ENCODE peak calls at places on chromosomes 7 and 10, in seven cellular contexts. I, J, B, K, E, W and Y are unnamed samples.

GRCh38 chr10:58044072-58044471 is 223.6 kb downstream of the IPMK start:
- DNase-seq in I (no peak), J (no peak), B (no peak), K (no peak), E (no peak), W (no peak), Y (no peak)

GRCh38 chr10:121975295-121976086 is 474 bp upstream of the NSMCE4A start:
- DNase-seq in I (no peak), J (no peak), B (no peak), K (no peak), E (no peak), W (no peak), Y (no peak)

GRCh38 chr10:114990991-114991390 is 53.0 kb downstream of the TRUB1 start:
- DNase-seq in I (no peak), J (no peak), B (no peak), K (no peak), E (no peak), W (no peak), Y (no peak)

GRCh38 chr10:43407148-43407575 is 1.8 kb downstream of the HNRNPF start:
- DNase-seq in I (peak; percentile 79), J (no peak), B (peak; percentile 73), K (peak; percentile 76), E (peak; percentile 68), W (peak; percentile 58), Y (no peak)

GRCh38 chr10:34696423-34696822 is 118.7 kb downstream of the PARD3 start:
- DNase-seq in I (no peak), J (no peak), B (no peak), K (no peak), E (no peak), W (no peak), Y (no peak)

GRCh38 chr10:43667317-43667731 is 18.6 kb upstream of the ZNF32 start:
- DNase-seq in I (peak; percentile 47), J (no peak), B (no peak), K (no peak), E (no peak), W (no peak), Y (no peak)

GRCh38 chr7:75604408-75604807 is 112.3 kb downstream of the SPDYE5 start:
- DNase-seq in I (no peak), J (no peak), B (no peak), K (no peak), E (no peak), W (no peak), Y (no peak)

GRCh38 chr10:28302668-28303488 is at the start of gene MPP7:
- DNase-seq in I (peak; percentile 95), J (peak; percentile 85), B (peak; percentile 95), K (peak; percentile 97), E (peak; percentile 95), W (peak; percentile 96), Y (peak; percentile 99)

GRCh38 chr10:95909591-95909990 is 1.8 kb downstream of the CC2D2B start:
- DNase-seq in I (no peak), J (no peak), B (no peak), K (no peak), E (no peak), W (no peak), Y (no peak)

GRCh38 chr7:84176716-84177115 is 17.9 kb downstream of the SEMA3A start:
- DNase-seq in I (no peak), J (no peak), B (no peak), K (no peak), E (no peak), W (no peak), Y (no peak)

GRCh38 chr10:68837626-68838322 is 10.4 kb downstream of the STOX1 start:
- DNase-seq in I (no peak), J (no peak), B (no peak), K (no peak), E (no peak), W (no peak), Y (no peak)

GRCh38 chr10:58414270-58415041 is 29.2 kb downstream of the TFAM start:
- DNase-seq in I (peak; percentile 31), J (no peak), B (no peak), K (peak; percentile 59), E (no peak), W (no peak), Y (no peak)

GRCh38 chr10:24711465-24711864 is 12.2 kb downstream of the ARHGAP21 start:
- DNase-seq in I (no peak), J (no peak), B (no peak), K (no peak), E (no peak), W (no peak), Y (no peak)

GRCh38 chr7:7739204-7739603 is 20.8 kb upstream of the RPA3 start:
- DNase-seq in I (no peak), J (no peak), B (no peak), K (no peak), E (no peak), W (no peak), Y (no peak)

GRCh38 chr7:95264225-95264927 is 60.0 kb downstream of the PON1 start:
- DNase-seq in I (no peak), J (no peak), B (no peak), K (no peak), E (no peak), W (no peak), Y (no peak)

GRCh38 chr10:22554481-22555182 is 159.7 kb downstream of the PIP4K2A start:
- DNase-seq in I (peak; percentile 87), J (peak; percentile 15), B (peak; percentile 28), K (peak; percentile 24), E (peak; percentile 63), W (peak; percentile 41), Y (no peak)

GRCh38 chr10:16477757-16478156 is 40.9 kb downstream of the PTER start:
- DNase-seq in I (no peak), J (no peak), B (no peak), K (no peak), E (no peak), W (no peak), Y (no peak)

GRCh38 chr10:5595591-5596590 is 70.5 kb downstream of the ASB13 start:
- DNase-seq in I (no peak), J (no peak), B (no peak), K (no peak), E (no peak), W (no peak), Y (no peak)

GRCh38 chr10:19929466-19930140 is 113.4 kb downstream of the PLXDC2 start:
- DNase-seq in I (no peak), J (no peak), B (no peak), K (no peak), E (no peak), W (no peak), Y (no peak)

GRCh38 chr10:24153537-24153936 is 55.4 kb upstream of the KIAA1217 start:
- DNase-seq in I (no peak), J (no peak), B (no peak), K (no peak), E (no peak), W (no peak), Y (no peak)

GRCh38 chr7:2387897-2388636 is 15.3 kb upstream of the CHST12 start:
- DNase-seq in I (no peak), J (no peak), B (no peak), K (no peak), E (peak; percentile 78), W (no peak), Y (no peak)

GRCh38 chr7:33043875-33044718 is 18.5 kb downstream of the NT5C3A start:
- DNase-seq in I (no peak), J (no peak), B (no peak), K (no peak), E (no peak), W (peak; percentile 59), Y (no peak)

GRCh38 chr10:68179016-68179415 is 52.9 kb downstream of the ATOH7 start:
- DNase-seq in I (no peak), J (no peak), B (no peak), K (no peak), E (no peak), W (no peak), Y (no peak)

GRCh38 chr7:136883046-136883445 is 14.6 kb downstream of the CHRM2 start:
- DNase-seq in I (no peak), J (no peak), B (no peak), K (peak; percentile 26), E (no peak), W (no peak), Y (no peak)

GRCh38 chr10:86300399-86300925 is 66.1 kb downstream of the GRID1 start:
- DNase-seq in I (no peak), J (no peak), B (no peak), K (no peak), E (no peak), W (no peak), Y (peak; percentile 61)

GRCh38 chr10:114026189-114027040 is 17.3 kb upstream of the ADRB1 start:
- DNase-seq in I (no peak), J (no peak), B (no peak), K (no peak), E (no peak), W (no peak), Y (no peak)

GRCh38 chr10:28444031-28444430 is 88.9 kb upstream of the WAC start:
- DNase-seq in I (no peak), J (no peak), B (no peak), K (no peak), E (no peak), W (no peak), Y (no peak)

GRCh38 chr10:49178489-49179471 is 9.4 kb downstream of the TMEM273 start:
- DNase-seq in I (no peak), J (no peak), B (no peak), K (no peak), E (no peak), W (no peak), Y (peak; percentile 52)
- H3K4me3 ChIP-seq in I (no peak overlapping the region), J (no peak overlapping the region), B (no peak overlapping the region), K (no peak overlapping the region), E (no peak overlapping the region), W (no peak overlapping the region), Y (no peak overlapping the region)

GRCh38 chr7:12756841-12757240 is 69.4 kb downstream of the ARL4A start:
- DNase-seq in I (no peak), J (no peak), B (no peak), K (no peak), E (no peak), W (no peak), Y (no peak)
- H3K4me1 ChIP-seq in I (no peaks in the 10 kb centered on the region), J (peaks cover 4% of the 10 kb centered on the region), B (no peaks in the 10 kb centered on the region), K (no peaks in the 10 kb centered on the region), E (no peaks in the 10 kb centered on the region), W (no peaks in the 10 kb centered on the region), Y (no peaks in the 10 kb centered on the region)

GRCh38 chr10:94546616-94547175 is 1.1 kb downstream of the HELLS start:
- DNase-seq in I (no peak), J (no peak), B (no peak), K (no peak), E (no peak), W (no peak), Y (no peak)
- H3K4me3 ChIP-seq in I (peak overlapping the region; percentile 60), J (peak overlapping the region; percentile 82), B (no peak overlapping the region), K (peak overlapping the region; percentile 85), E (peak overlapping the region; percentile 75), W (peak overlapping the region; percentile 86), Y (peak overlapping the region; percentile 73)

GRCh38 chr10:132439424-132440163 is 42.6 kb downstream of the PWWP2B start:
- DNase-seq in I (no peak), J (no peak), B (no peak), K (no peak), E (no peak), W (no peak), Y (no peak)
- H3K4me1 ChIP-seq in I (no peaks in the 10 kb centered on the region), J (no peaks in the 10 kb centered on the region), B (no peaks in the 10 kb centered on the region), K (no peaks in the 10 kb centered on the region), E (no peaks in the 10 kb centered on the region), W (no peaks in the 10 kb centered on the region), Y (no peaks in the 10 kb centered on the region)

GRCh38 chr10:100747061-100747825 is 1.9 kb downstream of the PAX2 start:
- DNase-seq in I (no peak), J (no peak), B (no peak), K (no peak), E (no peak), W (no peak), Y (no peak)
- H3K4me3 ChIP-seq in I (no peak overlapping the region), J (peak overlapping the region; percentile 50), B (no peak overlapping the region), K (no peak overlapping the region), E (peak overlapping the region; percentile 28), W (no peak overlapping the region), Y (peak overlapping the region; percentile 32)